ENCODE peak calls at places on chromosomes 11 and 22, in seven cellular contexts. K is nephron progenitor cell, J is left lung, H is AG09319, T is glutamatergic neuron, V is PC-9, Y is H9. Q is an unnamed sample.

GRCh38 chr11:120432056-120433018 is 79.2 kb upstream of the GRIK4 start:
- DNase-seq in J (no peak), K (no peak), H (peak), Y (no peak), V (peak), T (no peak), Q (no peak)

GRCh38 chr22:35540600-35541253 is at the start of gene RASD2:
- DNase-seq in T (peak), J (peak), Y (peak), V (peak), H (no peak), K (peak), Q (no peak)

GRCh38 chr11:12587333-12587997 is 86.8 kb upstream of the TEAD1 start:
- DNase-seq in J (no peak), V (peak), T (no peak), K (peak), Y (peak), H (no peak), Q (no peak)

GRCh38 chr11:76152741-76153608 is 53.3 kb downstream of the WNT11 start:
- DNase-seq in T (no peak), Y (no peak), J (peak), H (no peak), K (no peak), V (no peak), Q (no peak)

GRCh38 chr22:45977003-45977395 is at the start of gene WNT7B:
- DNase-seq in J (peak), T (no peak), Y (no peak), K (no peak), H (no peak), V (peak), Q (no peak)

GRCh38 chr11:14336507-14337503 is 22.2 kb downstream of the RRAS2 start:
- DNase-seq in Y (no peak), J (no peak), V (no peak), K (no peak), T (no peak), H (peak), Q (no peak)

GRCh38 chr11:30818721-30819120 is 232.6 kb upstream of the MPPED2 start:
- DNase-seq in Y (no peak), T (no peak), H (no peak), V (no peak), K (no peak), J (no peak), Q (no peak)

GRCh38 chr22:17767236-17768065 is 6.8 kb downstream of the BID start:
- DNase-seq in Y (no peak), H (no peak), K (no peak), J (no peak), T (no peak), V (no peak), Q (no peak)

GRCh38 chr11:123822022-123822421 is 15.9 kb upstream of the OR6M1 start:
- DNase-seq in J (no peak), K (no peak), H (no peak), Y (no peak), T (no peak), V (no peak), Q (no peak)

GRCh38 chr11:3087821-3088800 is 30.9 kb upstream of the CARS1 start:
- DNase-seq in J (peak), T (no peak), K (no peak), H (no peak), Y (no peak), V (peak), Q (no peak)

GRCh38 chr11:18100926-18101656 is 4.8 kb downstream of the SAAL1 start:
- DNase-seq in Y (no peak), T (no peak), V (no peak), J (no peak), H (no peak), K (no peak), Q (no peak)

GRCh38 chr11:86079421-86079820 is 10.5 kb upstream of the PICALM start:
- DNase-seq in V (no peak), J (no peak), Y (no peak), K (no peak), T (no peak), H (no peak), Q (no peak)

GRCh38 chr11:63985812-63986155 is 454 bp upstream of the OTUB1 start:
- DNase-seq in H (no peak), K (no peak), T (no peak), V (no peak), Y (no peak), J (peak), Q (no peak)

GRCh38 chr22:23178512-23179254 is 1.6 kb upstream of the BCR start:
- DNase-seq in Y (peak), K (peak), T (peak), V (peak), H (peak), J (peak), Q (no peak)

GRCh38 chr22:50498322-50498861 is 9.1 kb downstream of the LMF2 start:
- DNase-seq in T (peak), H (no peak), Y (peak), V (peak), J (no peak), K (peak), Q (no peak)

GRCh38 chr11:66981976-66982578 is 7.0 kb downstream of the C11orf86 start:
- DNase-seq in V (peak), H (peak), Y (no peak), T (no peak), K (no peak), J (peak), Q (peak)

GRCh38 chr22:43270949-43271348 is 72.2 kb downstream of the SCUBE1 start:
- DNase-seq in V (no peak), K (no peak), J (no peak), H (no peak), Y (no peak), T (no peak), Q (no peak)

GRCh38 chr22:43268261-43268660 is 74.9 kb downstream of the SCUBE1 start:
- DNase-seq in H (no peak), Y (no peak), V (no peak), J (no peak), K (no peak), T (no peak), Q (no peak)

GRCh38 chr22:43269325-43270040 is 73.7 kb downstream of the SCUBE1 start:
- DNase-seq in T (no peak), K (peak), H (no peak), J (no peak), Y (no peak), V (no peak), Q (no peak)

GRCh38 chr22:43272301-43272700 is 70.9 kb downstream of the SCUBE1 start:
- DNase-seq in V (no peak), K (no peak), J (no peak), Y (no peak), H (no peak), T (no peak), Q (no peak)

GRCh38 chr22:43270314-43270908 is 72.8 kb downstream of the SCUBE1 start:
- DNase-seq in V (no peak), T (no peak), J (no peak), Y (peak), K (no peak), H (no peak), Q (no peak)
- TF ChIP-seq CTCF in V (no peak), T (no peak), J (no peak), Y (peak), K (peak), H (peak), Q (no peak)

GRCh38 chr11:82229346-82229745 is 504.3 kb downstream of the FAM181B start:
- DNase-seq in T (no peak), J (no peak), H (no peak), Y (no peak), V (no peak), K (no peak), Q (no peak)
- TF ChIP-seq CTCF in T (peak), J (no peak), H (no peak), Y (peak), V (peak), K (peak), Q (no peak)

GRCh38 chr22:28831140-28832072 is 31.0 kb upstream of the XBP1 start:
- DNase-seq in J (no peak), H (no peak), K (no peak), T (no peak), V (no peak), Y (no peak), Q (no peak)
- TF ChIP-seq CTCF in J (no peak), H (no peak), K (no peak), T (no peak), V (no peak), Y (no peak), Q (no peak)

GRCh38 chr22:20316217-20316843 is 3.5 kb downstream of the DGCR6L start:
- DNase-seq in V (no peak), J (peak), H (no peak), T (no peak), Y (peak), K (no peak), Q (peak)

GRCh38 chr22:20324139-20324516 is 4.3 kb upstream of the DGCR6L start:
- DNase-seq in H (no peak), V (no peak), J (no peak), K (no peak), Y (peak), T (no peak), Q (no peak)

GRCh38 chr22:20319041-20319744 is 667 bp downstream of the DGCR6L start:
- DNase-seq in T (no peak), J (peak), V (no peak), Y (peak), K (peak), H (no peak), Q (peak)

GRCh38 chr22:20316844-20317401 is 2.9 kb downstream of the DGCR6L start:
- DNase-seq in K (no peak), J (peak), V (no peak), Y (no peak), H (no peak), T (no peak), Q (peak)

GRCh38 chr22:20319745-20320658 is at the start of gene DGCR6L:
- DNase-seq in J (peak), V (peak), Y (peak), K (peak), T (peak), H (peak), Q (peak)
- TF ChIP-seq CTCF in J (no peak), V (no peak), Y (no peak), K (no peak), T (no peak), H (no peak), Q (no peak)

DNA sequence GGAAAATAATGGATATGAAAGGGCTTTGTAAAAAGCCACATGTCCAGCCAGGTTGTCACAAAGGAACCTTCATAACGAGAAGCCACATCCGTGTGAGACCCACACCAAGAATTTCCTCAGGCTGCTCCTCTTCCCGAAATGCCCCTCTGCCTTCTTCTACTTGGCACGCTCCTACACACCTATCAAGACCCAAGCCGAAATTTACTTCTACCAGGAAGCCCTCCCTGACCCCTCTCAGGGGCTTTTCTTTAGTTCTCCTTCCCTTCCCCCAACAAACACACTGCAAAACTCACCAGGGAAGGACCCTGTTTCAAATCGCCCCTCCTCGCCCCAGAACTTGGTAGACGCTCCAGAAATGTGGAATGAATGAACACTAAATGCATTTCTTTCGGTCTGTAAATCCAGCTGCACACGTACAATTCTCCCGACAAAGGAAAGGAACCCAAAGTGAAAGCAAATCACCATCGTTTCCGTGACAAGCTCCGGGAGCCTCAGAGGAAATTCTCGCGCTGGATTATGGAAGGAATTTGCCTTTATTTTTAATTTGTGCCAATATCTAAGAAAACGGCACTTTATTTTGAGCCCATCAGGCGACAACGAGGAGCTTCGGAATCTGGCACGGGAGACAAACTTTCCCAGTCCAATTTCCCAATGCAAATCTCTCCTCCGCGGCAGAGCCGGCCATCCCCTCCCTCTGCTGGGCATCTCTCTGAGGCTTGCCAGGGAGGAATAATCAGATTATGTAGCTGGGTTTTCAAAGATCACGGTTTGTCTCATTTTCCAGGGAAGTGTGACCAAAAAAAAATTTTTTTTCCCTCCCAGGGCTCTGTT is 13.2 kb upstream of the SHISAL1 start:
- DNase-seq in H (no peak), Y (no peak), K (no peak), J (no peak), V (no peak), T (no peak), Q (no peak)
- TF ChIP-seq CTCF in H (peak), Y (no peak), K (no peak), J (no peak), V (no peak), T (no peak), Q (no peak)

GRCh38 chr11:115503083-115503885 is 931 bp downstream of the CADM1 start:
- DNase-seq in T (peak), J (peak), K (peak), V (no peak), H (no peak), Y (peak), Q (no peak)
- TF ChIP-seq CTCF in T (no peak), J (peak), K (no peak), V (no peak), H (no peak), Y (peak), Q (no peak)

GRCh38 chr11:117875397-117876048 is 935 bp downstream of the FXYD6 start:
- DNase-seq in J (no peak), H (no peak), K (no peak), Y (no peak), T (no peak), V (no peak), Q (no peak)
- TF ChIP-seq CTCF in J (no peak), H (no peak), K (no peak), Y (no peak), T (no peak), V (no peak), Q (no peak)

GRCh38 chr11:133947298-133947905 is 9.4 kb downstream of the IGSF9B start:
- DNase-seq in V (no peak), J (peak), K (peak), T (peak), H (no peak), Y (peak), Q (no peak)
- TF ChIP-seq CTCF in V (peak), J (no peak), K (peak), T (no peak), H (peak), Y (peak), Q (no peak)